ENCODE peak calls at places on chromosomes 2 and 18, in eight cellular contexts. A, G, I, L, N, B, J and D are unnamed samples.

GRCh38 chr2:112061840-112062239 is 6.8 kb downstream of the TMEM87B start:
- DNase-seq in B (no peak), L (no peak), G (no peak), N (no peak), J (no peak), I (no peak), A (no peak), D (no peak)

GRCh38 chr2:109438773-109439191 is 175.0 kb downstream of the SEPTIN10 start:
- DNase-seq in G (peak; percentile 75), B (no peak), J (no peak), N (no peak), L (peak; percentile 12), I (no peak), A (peak; percentile 91), D (no peak)

GRCh38 chr2:36487947-36488346 is 110.0 kb downstream of the FEZ2 start:
- DNase-seq in J (no peak), G (no peak), N (no peak), A (no peak), L (no peak), B (no peak), I (no peak), D (no peak)

GRCh38 chr2:127917916-127918315 is 32.2 kb upstream of the AMMECR1L start:
- DNase-seq in B (no peak), J (no peak), G (peak; percentile 5), N (no peak), I (no peak), L (no peak), A (no peak), D (no peak)

GRCh38 chr2:150426724-150427123 is 60.7 kb downstream of the RND3 start:
- DNase-seq in J (no peak), A (no peak), N (no peak), G (no peak), I (no peak), L (no peak), B (no peak), D (no peak)

GRCh38 chr18:42341423-42341822 is 386.4 kb downstream of the PIK3C3 start:
- DNase-seq in B (no peak), N (no peak), I (no peak), L (no peak), J (no peak), G (no peak), A (no peak), D (no peak)

GRCh38 chr2:85420743-85421705 is 2.5 kb downstream of the SH2D6 start:
- DNase-seq in A (peak; percentile 78), B (peak; percentile 87), G (peak; percentile 67), I (peak; percentile 93), J (peak; percentile 83), L (peak; percentile 98), N (peak; percentile 95), D (peak; percentile 90)

GRCh38 chr18:22846088-22846683 is 86.9 kb upstream of the RBBP8 start:
- DNase-seq in I (no peak), J (no peak), N (no peak), G (no peak), A (peak; percentile 15), L (peak; percentile 21), B (peak; percentile 24), D (no peak)

GRCh38 chr2:149218500-149218899 is 111.9 kb upstream of the LYPD6 start:
- DNase-seq in B (no peak), L (no peak), N (no peak), I (no peak), A (no peak), G (no peak), J (no peak), D (no peak)

GRCh38 chr2:38155025-38155424 is 79.1 kb upstream of the CYP1B1 start:
- DNase-seq in N (no peak), I (no peak), G (peak; percentile 56), J (no peak), B (no peak), L (no peak), A (no peak), D (no peak)

GRCh38 chr2:55048514-55048924 is 1.7 kb downstream of the RTN4 start:
- DNase-seq in G (no peak), N (no peak), B (peak; percentile 52), J (no peak), L (peak; percentile 71), A (peak; percentile 65), I (peak; percentile 37), D (peak; percentile 47)

GRCh38 chr18:10094608-10095137 is 180.9 kb downstream of the VAPA start:
- DNase-seq in G (no peak), B (no peak), N (no peak), I (no peak), A (no peak), J (no peak), L (no peak), D (no peak)

GRCh38 chr2:143833258-143833657 is 686.7 kb downstream of the ZEB2 start:
- DNase-seq in B (no peak), G (no peak), L (no peak), N (no peak), J (no peak), A (no peak), I (no peak), D (no peak)

GRCh38 chr2:7111626-7112025 is 194.4 kb downstream of the RNF144A start:
- DNase-seq in I (no peak), B (peak; percentile 18), G (no peak), N (no peak), A (no peak), L (peak; percentile 9), J (no peak), D (no peak)

GRCh38 chr2:134669731-134670669 is 48.8 kb downstream of the TMEM163 start:
- DNase-seq in J (peak; percentile 51), I (no peak), L (no peak), G (no peak), B (no peak), N (peak; percentile 89), A (no peak), D (no peak)

GRCh38 chr18:21163647-21164625 is 52.3 kb upstream of the ROCK1 start:
- DNase-seq in L (peak; percentile 4), A (peak; percentile 86), I (no peak), G (peak; percentile 84), J (no peak), B (no peak), N (no peak), D (no peak)

GRCh38 chr2:26355038-26355995 is 8.7 kb upstream of the ADGRF3 start:
- DNase-seq in A (peak; percentile 97), I (no peak), B (no peak), N (no peak), L (peak; percentile 94), J (no peak), G (peak; percentile 99), D (no peak)

GRCh38 chr18:32093523-32093922 is 1.8 kb downstream of the RNF138 start:
- DNase-seq in A (no peak), I (peak; percentile 14), B (no peak), L (no peak), G (peak; percentile 4), N (no peak), J (no peak), D (peak; percentile 1)

GRCh38 chr18:59516356-59517155 is 157.5 kb upstream of the LMAN1 start:
- DNase-seq in A (peak; percentile 82), I (peak; percentile 16), J (no peak), N (no peak), B (no peak), G (peak; percentile 76), L (peak; percentile 60), D (peak; percentile 70)

GRCh38 chr2:234249873-234250272 is 199.4 kb downstream of the SPP2 start:
- DNase-seq in I (no peak), B (no peak), G (peak; percentile 91), A (no peak), L (peak; percentile 70), N (no peak), J (no peak), D (no peak)

GRCh38 chr2:130798472-130799221 is 38.1 kb upstream of the ARHGEF4 start:
- DNase-seq in L (no peak), J (no peak), I (no peak), B (no peak), A (peak; percentile 1), N (no peak), G (no peak), D (no peak)

DNA sequence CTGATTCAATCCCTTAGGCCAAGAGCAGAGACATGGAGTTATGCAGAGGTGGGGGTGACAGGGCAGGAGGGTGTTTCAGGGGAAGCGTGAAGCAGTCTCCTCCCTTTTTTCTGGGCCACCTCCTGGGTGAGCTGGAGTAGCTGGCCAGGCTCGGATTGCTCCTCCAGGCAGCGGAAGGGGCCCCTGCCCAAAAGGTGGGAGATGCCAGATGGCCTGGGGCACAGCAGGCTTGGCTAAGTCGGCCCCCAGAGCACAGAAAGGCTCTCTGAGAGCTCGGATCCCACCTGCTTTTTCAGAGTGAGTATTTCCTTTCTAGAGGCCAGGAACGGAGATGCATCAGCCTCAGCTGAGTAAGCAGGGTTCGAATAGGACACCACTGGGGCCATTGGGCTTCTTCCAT is 196.9 kb downstream of the ANKRD30B start:
- DNase-seq in G (no peak), B (no peak), L (no peak), N (no peak), J (no peak), I (no peak), A (no peak), D (no peak)
- H3K9me3 ChIP-seq in G (peaks cover 4% of the 10 kb centered on the region), B (no peaks in the 10 kb centered on the region), L (no peaks in the 10 kb centered on the region), N (no peaks in the 10 kb centered on the region), J (no peaks in the 10 kb centered on the region), I (no peaks in the 10 kb centered on the region), A (no peaks in the 10 kb centered on the region), D (no peaks in the 10 kb centered on the region)

DNA sequence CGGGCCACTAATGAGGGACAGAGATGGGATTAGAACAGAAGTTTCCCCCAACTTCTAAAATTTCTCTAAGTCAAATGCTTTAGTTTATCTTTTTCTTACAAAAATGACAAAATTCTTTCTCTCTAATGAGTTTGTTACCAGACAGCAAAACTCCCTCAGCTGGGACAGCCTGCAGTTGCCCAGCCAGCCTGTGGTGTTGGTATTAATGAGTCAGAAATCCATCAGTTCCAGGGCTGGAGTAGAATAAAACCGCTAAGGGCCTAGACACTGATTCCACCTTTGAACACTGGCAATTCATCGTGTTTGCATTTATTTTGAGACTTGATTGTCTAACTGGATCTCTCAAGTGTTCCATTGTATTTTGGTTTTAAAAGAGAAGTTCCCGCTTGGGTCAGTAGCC is 38.3 kb upstream of the SMAD2 start:
- DNase-seq in G (peak; percentile 61), I (no peak), N (no peak), B (no peak), A (no peak), J (no peak), L (peak; percentile 31), D (no peak)
- H3K9me3 ChIP-seq in G (no peaks in the 10 kb centered on the region), I (no peaks in the 10 kb centered on the region), N (no peaks in the 10 kb centered on the region), B (no peaks in the 10 kb centered on the region), A (no peaks in the 10 kb centered on the region), J (no peaks in the 10 kb centered on the region), L (no peaks in the 10 kb centered on the region), D (peaks cover 5% of the 10 kb centered on the region)

DNA sequence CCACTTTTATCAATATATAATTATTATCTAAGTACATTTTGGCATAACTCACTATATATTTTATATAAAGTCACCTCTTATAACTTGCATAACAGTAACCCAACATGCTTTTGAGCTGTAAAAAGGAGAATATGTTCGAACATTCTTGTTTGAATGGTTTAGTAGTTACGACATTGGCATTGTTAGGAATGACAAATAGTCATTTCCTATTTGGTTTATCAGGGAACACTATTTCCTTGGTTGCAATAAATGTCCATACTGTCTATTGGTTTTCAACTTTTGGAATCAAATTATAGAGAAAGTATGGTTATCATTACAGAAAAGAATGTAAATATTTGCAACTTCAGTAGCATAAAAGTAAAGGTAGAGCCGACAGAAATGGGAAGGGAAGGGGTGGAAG is 124.1 kb downstream of the PARD3B start:
- DNase-seq in A (no peak), B (no peak), I (no peak), N (no peak), G (peak; percentile 12), L (no peak), J (no peak), D (no peak)
- H3K9me3 ChIP-seq in A (no peaks in the 10 kb centered on the region), B (no peaks in the 10 kb centered on the region), I (no peaks in the 10 kb centered on the region), N (no peaks in the 10 kb centered on the region), G (no peaks in the 10 kb centered on the region), L (no peaks in the 10 kb centered on the region), J (no peaks in the 10 kb centered on the region), D (no peaks in the 10 kb centered on the region)

GRCh38 chr2:238138331-238139102 is at the start of gene KLHL30:
- DNase-seq in A (no peak), L (no peak), I (no peak), B (no peak), J (no peak), G (no peak), N (no peak), D (no peak)
- H3K9me3 ChIP-seq in A (no peaks in the 10 kb centered on the region), L (no peaks in the 10 kb centered on the region), I (no peaks in the 10 kb centered on the region), B (no peaks in the 10 kb centered on the region), J (no peaks in the 10 kb centered on the region), G (no peaks in the 10 kb centered on the region), N (no peaks in the 10 kb centered on the region), D (no peaks in the 10 kb centered on the region)